ENCODE peak calls at places on chromosomes 16 and 17, in four cellular contexts. I is GM12891, P is K562, J is GM12878. L is an unnamed sample.

GRCh38 chr17:20267459-20267842 is 199.9 kb downstream of the LGALS9B start:
- DNase-seq in I (no peak), P (no peak), J (peak; percentile 4), L (no peak)

GRCh38 chr16:57736419-57737281 is 1.1 kb downstream of the KATNB1 start:
- DNase-seq in I (no peak), P (peak; percentile 54), J (no peak), L (peak; percentile 45)

GRCh38 chr16:24700549-24701392 is 28.7 kb upstream of the TNRC6A start:
- DNase-seq in I (no peak), P (no peak), J (no peak), L (no peak)

GRCh38 chr17:68378202-68379149 is 78.8 kb downstream of the WIPI1 start:
- DNase-seq in I (no peak), P (no peak), J (no peak), L (peak; percentile 72)

GRCh38 chr17:58630883-58631522 is 60.8 kb downstream of the TEX14 start:
- DNase-seq in I (no peak), P (peak; percentile 37), J (no peak), L (no peak)

GRCh38 chr17:1072551-1072961 is 75.6 kb downstream of the TIMM22 start:
- DNase-seq in I (no peak), P (no peak), J (no peak), L (no peak)

GRCh38 chr17:80770881-80771611 is 220.6 kb upstream of the CHMP6 start:
- DNase-seq in I (no peak), P (no peak), J (no peak), L (no peak)

GRCh38 chr16:57349212-57350031 is 9.2 kb upstream of the CCL22 start:
- DNase-seq in I (no peak), P (no peak), J (peak; percentile 44), L (peak; percentile 78)

GRCh38 chr17:62673614-62674362 is 46.3 kb downstream of the MRC2 start:
- DNase-seq in I (no peak), P (no peak), J (no peak), L (no peak)

GRCh38 chr17:59893617-59894100 is 738 bp downstream of the RPS6KB1 start:
- DNase-seq in I (no peak), P (peak; percentile 27), J (no peak), L (peak; percentile 34)

GRCh38 chr17:10583834-10584233 is 34.4 kb upstream of the MYH2 start:
- DNase-seq in I (no peak), P (no peak), J (no peak), L (no peak)

GRCh38 chr17:6671431-6671830 is 19.9 kb downstream of the C17orf100 start:
- DNase-seq in I (no peak), P (no peak), J (no peak), L (no peak)

GRCh38 chr16:85102106-85102630 is 10.1 kb downstream of the CIBAR2 start:
- DNase-seq in I (no peak), P (no peak), J (no peak), L (no peak)

GRCh38 chr17:15121426-15121825 is 143.7 kb downstream of the PMP22 start:
- DNase-seq in I (no peak), P (no peak), J (no peak), L (no peak)

GRCh38 chr16:87064731-87065720 is 252.2 kb downstream of the C16orf95 start:
- DNase-seq in I (no peak), P (no peak), J (no peak), L (no peak)

GRCh38 chr17:64281962-64282752 is 19.1 kb upstream of the TEX2 start:
- DNase-seq in I (peak; percentile 47), P (peak; percentile 81), J (peak; percentile 17), L (peak; percentile 69)

GRCh38 chr17:39170051-39170450 is 4.1 kb upstream of the ARL5C start:
- DNase-seq in I (no peak), P (no peak), J (no peak), L (peak; percentile 48)

GRCh38 chr17:48351916-48352332 is 78.1 kb downstream of the SKAP1 start:
- DNase-seq in I (no peak), P (peak; percentile 23), J (no peak), L (no peak)

GRCh38 chr16:85553436-85554113 is 59.5 kb upstream of the GSE1 start:
- DNase-seq in I (peak; percentile 68), P (no peak), J (no peak), L (peak; percentile 49)

GRCh38 chr16:77840623-77841274 is 52.4 kb downstream of the VAT1L start:
- DNase-seq in I (no peak), P (no peak), J (no peak), L (no peak)

GRCh38 chr16:89446136-89446974 is 44.0 kb downstream of the ANKRD11 start:
- DNase-seq in I (no peak), P (no peak), J (no peak), L (no peak)

GRCh38 chr17:60372790-60373483 is 19.0 kb downstream of the USP32 start:
- DNase-seq in I (no peak), P (no peak), J (no peak), L (no peak)

GRCh38 chr16:30096862-30097563 is 1.0 kb upstream of the YPEL3 start:
- DNase-seq in I (no peak), P (no peak), J (no peak), L (peak; percentile 50)

GRCh38 chr16:81337097-81337496 is 22.3 kb downstream of the GAN start:
- DNase-seq in I (no peak), P (no peak), J (no peak), L (no peak)

GRCh38 chr16:21710938-21711337 is 47.2 kb downstream of the OTOA start:
- DNase-seq in I (no peak), P (no peak), J (no peak), L (no peak)

GRCh38 chr17:32487460-32488176 is 825 bp downstream of the CDK5R1 start:
- DNase-seq in I (no peak), P (no peak), J (no peak), L (no peak)

GRCh38 chr16:79042141-79042540 is 558.4 kb downstream of the MAF start:
- DNase-seq in I (no peak), P (no peak), J (no peak), L (no peak)

GRCh38 chr17:67378444-67379250 is 1.6 kb downstream of the PITPNC1 start:
- DNase-seq in I (peak; percentile 66), P (peak; percentile 77), J (no peak), L (peak; percentile 78)

GRCh38 chr17:51508048-51508447 is 247.7 kb downstream of the UTP18 start:
- DNase-seq in I (no peak), P (no peak), J (no peak), L (no peak)

GRCh38 chr17:76927982-76928381 is 59.8 kb downstream of the MGAT5B start:
- DNase-seq in I (no peak), P (no peak), J (no peak), L (no peak)

GRCh38 chr17:2043785-2044184 is 2.0 kb downstream of the OVCA2 start:
- DNase-seq in I (no peak), P (no peak), J (no peak), L (no peak)

DNA sequence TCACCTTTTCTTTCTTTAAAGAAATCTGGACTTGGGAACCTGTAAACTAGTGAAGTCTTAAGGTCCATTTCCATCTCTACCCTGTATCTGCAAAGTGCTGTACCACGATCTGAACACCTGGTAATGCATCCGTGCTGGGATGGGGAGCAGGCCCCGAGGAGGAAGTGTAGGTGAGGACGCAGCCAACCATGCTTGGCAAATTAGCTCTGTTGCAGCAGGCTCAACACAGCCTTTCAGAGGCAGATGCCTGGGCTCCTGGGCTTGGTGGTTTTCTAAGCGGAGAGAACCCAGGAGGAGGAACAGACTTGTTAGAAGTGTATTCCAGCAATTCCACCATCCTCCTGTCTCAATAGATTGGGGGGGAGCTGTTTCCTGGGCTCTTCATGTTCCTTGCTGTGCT is 5.5 kb downstream of the AFMID start:
- DNase-seq in I (no peak), P (no peak), J (no peak), L (no peak)
- TF ChIP-seq POLR2AphosphoS5 in I (no peak), P (no peak), J (no peak), L (no peak)

GRCh38 chr16:67537636-67538591 is 9.3 kb downstream of the RIPOR1 start:
- DNase-seq in I (peak; percentile 74), P (no peak), J (no peak), L (no peak)
- TF ChIP-seq SPI1 in I (no peak), P (no peak), J (no peak), L (no peak)

DNA sequence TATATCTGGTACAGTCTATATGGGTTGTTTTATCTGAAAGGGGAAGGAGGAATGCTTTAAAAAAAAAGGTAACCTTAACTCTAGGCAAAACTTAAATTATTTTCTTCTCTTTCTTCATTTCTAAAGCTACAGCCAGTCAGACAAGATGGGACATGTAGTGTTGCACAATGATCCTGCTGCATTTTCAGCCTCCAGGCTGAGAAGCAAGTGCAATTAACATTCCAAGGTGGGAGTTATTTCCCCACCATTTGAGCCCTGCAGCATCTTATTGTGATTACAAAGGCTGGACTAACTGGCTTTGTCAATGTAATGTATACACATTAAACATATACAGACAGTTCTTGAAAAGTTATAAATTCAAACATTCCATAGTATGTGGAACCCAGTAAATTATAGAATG is 22.6 kb upstream of the NF1 start:
- DNase-seq in I (no peak), P (no peak), J (no peak), L (no peak)
- TF ChIP-seq POLR2AphosphoS5 in I (no peak), P (no peak), J (no peak), L (no peak)

GRCh38 chr17:41882756-41883155 is 17.5 kb upstream of the KLHL11 start:
- DNase-seq in I (no peak), P (no peak), J (no peak), L (no peak)
- TF ChIP-seq SPI1 in I (no peak), P (no peak), J (no peak), L (no peak)

GRCh38 chr17:79074650-79075432 is at the start of gene ENGASE:
- DNase-seq in I (peak; percentile 98), P (peak; percentile 97), J (peak; percentile 47), L (peak; percentile 91)
- TF ChIP-seq POLR2AphosphoS5 in I (no peak), P (peak; percentile 55), J (no peak), L (peak; percentile 25)